ENCODE peak calls at places on chromosomes 3 and 15, in four cellular contexts. O, J, S and W are unnamed samples. For H3K4me1, the result is how much of the 10 kb centered on the place peaks cover.

GRCh38 chr3:12828751-12829150 is 12.6 kb downstream of the RPL32 start:
- DNase-seq in O (no peak), J (no peak), S (no peak), W (no peak)

GRCh38 chr15:32694222-32694983 is 23.4 kb upstream of the GREM1 start:
- DNase-seq in O (no peak), J (no peak), S (no peak), W (no peak)

GRCh38 chr3:197836244-197836643 is 45.2 kb downstream of the LRCH3 start:
- DNase-seq in O (no peak), J (no peak), S (no peak), W (no peak)

GRCh38 chr3:143084856-143085731 is 34.5 kb upstream of the CHST2 start:
- DNase-seq in O (no peak), J (no peak), S (no peak), W (peak)

GRCh38 chr3:107663266-107663665 is 140.5 kb downstream of the BBX start:
- DNase-seq in O (no peak), J (no peak), S (no peak), W (no peak)

GRCh38 chr3:123104550-123104949 is 37.7 kb downstream of the PDIA5 start:
- DNase-seq in O (no peak), J (peak), S (no peak), W (no peak)

GRCh38 chr15:89115547-89115946 is 27.3 kb downstream of the ABHD2 start:
- DNase-seq in O (no peak), J (no peak), S (peak), W (peak)

GRCh38 chr3:51389423-51390183 is 1.5 kb upstream of the RBM15B start:
- DNase-seq in O (no peak), J (no peak), S (peak), W (peak)

GRCh38 chr3:15536856-15537255 is 15.3 kb upstream of the COLQ start:
- DNase-seq in O (no peak), J (no peak), S (no peak), W (no peak)

GRCh38 chr3:189237516-189237915 is 65.7 kb downstream of the TPRG1 start:
- DNase-seq in O (no peak), J (no peak), S (no peak), W (no peak)

GRCh38 chr15:70870066-70870465 is 16.1 kb upstream of the LARP6 start:
- DNase-seq in O (no peak), J (no peak), S (no peak), W (no peak)

GRCh38 chr3:13195374-13195773 is 122.1 kb upstream of the IQSEC1 start:
- DNase-seq in O (no peak), J (no peak), S (no peak), W (no peak)

GRCh38 chr3:62149539-62149938 is 223.8 kb downstream of the FEZF2 start:
- DNase-seq in O (no peak), J (no peak), S (no peak), W (no peak)

GRCh38 chr3:90221900-90222299 is 1114.5 kb downstream of the EPHA3 start:
- DNase-seq in O (no peak), J (no peak), S (no peak), W (no peak)

GRCh38 chr15:48674876-48675275 is 29.4 kb upstream of the FBN1 start:
- DNase-seq in O (no peak), J (no peak), S (no peak), W (no peak)

GRCh38 chr3:12959838-12960378 is 113.3 kb downstream of the IQSEC1 start:
- DNase-seq in O (no peak), J (no peak), S (no peak), W (no peak)

GRCh38 chr15:98983333-98983732 is 24.3 kb downstream of the PGPEP1L start:
- DNase-seq in O (peak), J (no peak), S (peak), W (peak)

GRCh38 chr15:48355377-48355776 is 24.1 kb downstream of the DUT start:
- DNase-seq in O (no peak), J (no peak), S (no peak), W (no peak)

GRCh38 chr3:20185364-20185732 is 658 bp downstream of the SGO1 start:
- DNase-seq in O (no peak), J (no peak), S (no peak), W (no peak)

GRCh38 chr3:20181276-20181675 is 4.7 kb downstream of the SGO1 start:
- DNase-seq in O (no peak), J (no peak), S (no peak), W (no peak)

GRCh38 chr3:20182206-20182605 is 3.8 kb downstream of the SGO1 start:
- DNase-seq in O (no peak), J (no peak), S (peak), W (no peak)

GRCh38 chr3:20186600-20187004 is 596 bp upstream of the SGO1 start:
- DNase-seq in O (no peak), J (no peak), S (no peak), W (no peak)

DNA sequence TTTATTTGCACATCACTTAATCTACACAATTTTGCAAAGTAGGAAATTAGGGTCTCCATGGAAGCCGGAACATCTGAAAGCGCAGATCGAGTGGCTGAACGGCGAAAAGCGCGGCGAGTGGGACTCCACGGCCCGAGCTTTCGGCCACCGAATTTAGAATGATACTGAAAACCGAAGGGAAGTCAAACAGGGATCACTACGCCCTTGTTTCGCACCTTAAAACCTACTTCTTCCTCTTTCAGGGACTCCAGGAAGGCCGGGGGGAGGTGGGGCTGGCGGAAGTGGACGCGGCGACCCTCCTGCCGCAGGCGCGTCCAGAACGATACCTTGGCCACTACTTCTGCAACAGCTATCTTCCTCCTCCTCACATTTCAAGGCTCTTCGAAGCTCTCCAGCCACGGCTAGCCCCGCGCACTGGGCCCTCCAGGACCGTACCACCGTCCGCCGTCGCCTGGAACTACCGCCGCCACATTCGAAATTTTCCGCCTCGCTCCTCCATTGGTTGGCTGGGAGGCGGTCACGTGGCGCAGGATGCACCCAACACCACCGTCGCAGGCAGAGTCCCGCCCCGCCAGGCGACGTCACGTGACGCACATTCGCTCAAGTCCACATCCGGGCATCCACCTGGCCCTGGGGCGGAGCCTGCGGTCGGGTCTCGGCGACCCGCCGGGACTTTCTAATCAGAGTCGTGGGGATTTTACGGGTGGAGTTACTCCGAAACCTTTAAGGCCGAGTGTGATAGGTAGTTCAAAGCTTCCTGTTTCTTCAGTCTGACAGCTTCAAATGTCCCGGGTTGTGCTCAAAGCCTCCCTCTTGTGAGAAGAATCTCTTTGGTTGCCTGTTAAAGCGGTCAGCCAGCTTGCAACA is at the start of gene SGO1:
- DNase-seq in O (peak), J (peak), S (peak), W (peak)
- TF ChIP-seq EP300 in O (peak), J (no peak), S (no peak), W (no peak)

GRCh38 chr15:93059442-93059841 is 29.6 kb downstream of the RGMA start:
- DNase-seq in O (no peak), J (no peak), S (no peak), W (peak)

GRCh38 chr15:93058128-93058527 is 30.9 kb downstream of the RGMA start:
- DNase-seq in O (no peak), J (no peak), S (no peak), W (no peak)

GRCh38 chr15:93060336-93061248 is 28.4 kb downstream of the RGMA start:
- DNase-seq in O (no peak), J (no peak), S (no peak), W (peak)

GRCh38 chr15:93057618-93058017 is 31.4 kb downstream of the RGMA start:
- DNase-seq in O (no peak), J (no peak), S (no peak), W (no peak)

GRCh38 chr15:93058904-93059427 is 30.0 kb downstream of the RGMA start:
- DNase-seq in O (no peak), J (no peak), S (no peak), W (no peak)
- H3K4me1 ChIP-seq in O (under half), J (under half), S (half or more), W (under half)

DNA sequence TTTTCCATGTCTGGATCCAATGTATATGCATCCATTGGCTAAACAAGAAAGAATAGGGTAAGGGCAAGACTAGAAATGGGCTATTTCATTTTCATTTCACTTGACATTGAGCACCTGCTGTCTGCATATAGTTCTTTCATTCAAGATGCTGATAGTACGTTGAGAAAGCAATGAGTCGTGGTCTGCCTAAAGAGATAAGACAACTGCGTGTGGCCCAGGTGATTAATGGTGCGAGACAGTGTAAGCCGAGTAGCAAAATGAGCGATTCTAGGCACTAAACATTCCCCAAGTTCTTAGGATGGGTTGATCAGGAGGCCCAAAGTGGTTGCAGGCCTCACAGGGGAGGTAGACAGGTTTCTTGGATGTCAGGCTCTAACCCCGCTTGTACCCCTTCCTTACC is 235.4 kb downstream of the PDCD6IP start:
- DNase-seq in O (no peak), J (no peak), S (no peak), W (no peak)
- TF ChIP-seq EP300 in O (no peak), J (no peak), S (no peak), W (no peak)

DNA sequence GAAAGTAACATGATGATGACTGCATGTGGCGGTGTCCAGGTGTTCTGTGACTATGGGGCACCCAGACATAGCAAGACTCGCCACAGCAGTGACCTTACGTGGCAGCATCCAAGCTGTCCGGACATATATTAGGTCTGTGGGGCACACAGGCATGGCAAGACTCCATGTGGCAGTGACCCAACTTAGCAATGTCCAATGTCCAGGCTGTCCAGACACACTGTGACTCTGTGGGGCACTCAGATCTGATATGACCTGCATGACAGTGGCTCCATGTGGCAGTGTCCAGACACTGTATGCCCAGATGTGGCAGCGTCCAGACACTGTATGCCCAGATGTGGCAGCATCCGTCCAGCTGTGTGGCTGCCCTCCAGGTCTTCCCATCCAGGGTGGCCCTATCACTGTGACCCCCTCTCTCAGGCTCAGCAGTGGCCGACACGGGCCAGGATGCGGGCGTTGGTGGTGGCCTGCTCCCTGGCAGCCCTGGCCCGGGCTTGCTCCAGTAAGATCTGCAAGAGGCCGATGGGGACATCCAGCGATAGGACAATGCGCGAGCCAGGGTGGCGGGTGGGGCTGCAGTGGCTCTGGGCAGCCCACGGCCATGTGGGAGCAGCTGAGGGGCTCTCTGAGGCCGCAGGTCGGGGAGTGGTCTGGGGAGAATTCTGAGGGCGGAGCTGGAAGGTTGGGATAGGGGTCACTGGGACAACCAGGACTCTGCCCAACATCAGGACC is 1.1 kb downstream of the UCN2 start:
- DNase-seq in O (no peak), J (no peak), S (no peak), W (peak)
- H3K4me1 ChIP-seq in O (under half), J (half or more), S (half or more), W (under half)

DNA sequence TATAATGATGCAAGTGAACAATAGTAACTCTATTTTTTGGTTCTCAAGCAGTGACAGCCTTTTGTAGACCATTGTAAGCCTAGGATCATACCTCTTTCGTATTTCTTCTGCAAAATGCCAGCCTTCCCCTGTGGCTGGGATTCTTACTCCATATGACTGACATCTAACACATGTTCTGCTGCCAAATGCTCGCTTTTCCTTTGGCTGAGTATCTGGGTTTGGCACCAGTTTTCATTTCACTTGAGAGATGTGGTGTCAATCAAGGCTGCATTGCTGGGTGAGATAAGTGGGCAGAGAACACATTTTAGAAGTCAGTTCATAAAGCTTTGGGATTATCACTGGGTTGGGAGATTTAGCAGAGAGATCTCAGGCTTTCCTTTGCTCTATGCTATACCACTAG is 514.7 kb upstream of the SGO1 start:
- DNase-seq in O (no peak), J (no peak), S (no peak), W (no peak)
- TF ChIP-seq EP300 in O (no peak), J (no peak), S (no peak), W (no peak)

DNA sequence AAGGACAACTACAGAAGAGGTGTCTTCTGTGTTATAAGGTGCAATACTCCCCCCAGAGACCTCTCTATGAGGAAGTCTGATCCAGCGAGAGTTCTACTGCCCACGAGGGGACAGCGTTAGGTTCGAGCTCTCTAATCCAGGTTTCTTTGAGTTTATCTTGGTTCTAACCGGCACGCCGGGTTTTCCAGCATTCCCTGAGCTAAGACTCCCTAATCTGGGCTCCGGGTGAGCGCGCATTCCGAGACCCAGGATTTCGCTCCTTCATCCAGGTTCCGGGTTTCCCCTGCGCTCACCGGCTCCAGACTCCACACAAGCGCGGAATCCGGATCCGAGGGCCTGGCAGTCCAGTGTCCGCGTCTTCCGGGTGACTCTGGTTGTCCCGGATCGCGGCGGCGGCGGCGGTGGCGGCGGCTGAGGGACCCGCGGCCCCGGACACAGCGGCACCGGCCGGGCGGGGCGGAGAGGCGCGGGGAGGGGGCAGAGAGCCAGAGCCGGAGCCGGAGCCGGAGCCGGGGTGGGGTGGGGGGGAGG is at the start of gene ZNF609:
- DNase-seq in O (peak), J (peak), S (peak), W (peak)
- H3K4me1 ChIP-seq in O (under half), J (half or more), S (half or more), W (under half)

GRCh38 chr3:101936419-101937331 is 87.4 kb downstream of the NFKBIZ start:
- DNase-seq in O (no peak), J (no peak), S (no peak), W (no peak)
- TF ChIP-seq EP300 in O (no peak), J (no peak), S (no peak), W (no peak)